ENCODE peak calls at places on chromosomes 6 and 20, in nine cellular contexts. B, P, E, T, O, F, L, C and M are unnamed samples.

GRCh38 chr6:163263196-163263595 is 151.3 kb upstream of the QKI start:
- DNase-seq in B (no peak), P (no peak), E (no peak), T (no peak), O (no peak), F (no peak), L (no peak), C (no peak), M (no peak)

GRCh38 chr20:47765715-47766594 is 19.3 kb downstream of the SULF2 start:
- DNase-seq in B (no peak), P (no peak), E (no peak), T (no peak), O (no peak), F (peak), L (peak), C (no peak), M (no peak)

GRCh38 chr20:37411408-37412306 is 65.7 kb downstream of the SRC start:
- DNase-seq in B (no peak), P (no peak), E (no peak), T (no peak), O (no peak), F (no peak), L (no peak), C (no peak), M (no peak)

GRCh38 chr20:25076731-25077609 is 5.0 kb downstream of the VSX1 start:
- DNase-seq in B (no peak), P (no peak), E (no peak), T (no peak), O (peak), F (peak), L (peak), C (peak), M (no peak)

GRCh38 chr6:161890959-161891358 is 617.1 kb upstream of the AGPAT4 start:
- DNase-seq in B (no peak), P (no peak), E (no peak), T (no peak), O (no peak), F (no peak), L (no peak), C (no peak), M (no peak)

GRCh38 chr6:145850671-145851070 is 36.1 kb upstream of the FBXO30 start:
- DNase-seq in B (no peak), P (no peak), E (no peak), T (no peak), O (no peak), F (no peak), L (no peak), C (no peak), M (no peak)

GRCh38 chr6:139577991-139578604 is 203.7 kb upstream of the CITED2 start:
- DNase-seq in B (peak), P (no peak), E (peak), T (no peak), O (no peak), F (no peak), L (no peak), C (no peak), M (no peak)

GRCh38 chr6:1335367-1336037 is 23.6 kb downstream of the FOXQ1 start:
- DNase-seq in B (no peak), P (no peak), E (peak), T (no peak), O (peak), F (peak), L (peak), C (peak), M (peak)

GRCh38 chr6:14661188-14661587 is 543.6 kb downstream of the CD83 start:
- DNase-seq in B (no peak), P (no peak), E (no peak), T (no peak), O (no peak), F (peak), L (no peak), C (no peak), M (no peak)

GRCh38 chr6:439681-440167 is 48.2 kb downstream of the IRF4 start:
- DNase-seq in B (no peak), P (no peak), E (no peak), T (no peak), O (no peak), F (no peak), L (no peak), C (no peak), M (no peak)

GRCh38 chr6:11956781-11957180 is 55.3 kb upstream of the HIVEP1 start:
- DNase-seq in B (no peak), P (no peak), E (no peak), T (no peak), O (no peak), F (no peak), L (no peak), C (no peak), M (no peak)

GRCh38 chr20:3696200-3696599 is 14.4 kb upstream of the ADAM33 start:
- DNase-seq in B (no peak), P (no peak), E (peak), T (no peak), O (no peak), F (no peak), L (no peak), C (no peak), M (no peak)

GRCh38 chr20:52001999-52002666 is 189.4 kb downstream of the ZFP64 start:
- DNase-seq in B (no peak), P (no peak), E (no peak), T (no peak), O (no peak), F (peak), L (no peak), C (no peak), M (no peak)

GRCh38 chr6:97557355-97557754 is 274.3 kb upstream of the MMS22L start:
- DNase-seq in B (no peak), P (no peak), E (no peak), T (no peak), O (no peak), F (no peak), L (no peak), C (no peak), M (no peak)

GRCh38 chr6:135358251-135358821 is 139.2 kb downstream of the AHI1 start:
- DNase-seq in B (peak), P (no peak), E (peak), T (no peak), O (no peak), F (peak), L (no peak), C (no peak), M (no peak)

GRCh38 chr20:22438346-22438745 is 146.0 kb downstream of the FOXA2 start:
- DNase-seq in B (no peak), P (no peak), E (no peak), T (no peak), O (no peak), F (no peak), L (no peak), C (no peak), M (no peak)

GRCh38 chr20:59992531-59992930 is 34.3 kb downstream of the CDH26 start:
- DNase-seq in B (no peak), P (no peak), E (peak), T (no peak), O (no peak), F (no peak), L (no peak), C (no peak), M (no peak)

GRCh38 chr20:34045294-34045693 is 51.6 kb downstream of the RALY start:
- DNase-seq in B (no peak), P (no peak), E (no peak), T (no peak), O (no peak), F (no peak), L (no peak), C (no peak), M (no peak)

GRCh38 chr6:36633915-36634314 is 39.8 kb downstream of the SRSF3 start:
- DNase-seq in B (peak), P (no peak), E (peak), T (no peak), O (peak), F (no peak), L (no peak), C (peak), M (peak)

GRCh38 chr6:19804362-19805145 is 32.6 kb upstream of the ID4 start:
- DNase-seq in B (peak), P (peak), E (peak), T (peak), O (peak), F (peak), L (peak), C (peak), M (peak)
- TF ChIP-seq CTCF in B (no peak), P (no peak), E (no peak), T (no peak), O (no peak), F (no peak), L (no peak), C (no peak), M (no peak)

DNA sequence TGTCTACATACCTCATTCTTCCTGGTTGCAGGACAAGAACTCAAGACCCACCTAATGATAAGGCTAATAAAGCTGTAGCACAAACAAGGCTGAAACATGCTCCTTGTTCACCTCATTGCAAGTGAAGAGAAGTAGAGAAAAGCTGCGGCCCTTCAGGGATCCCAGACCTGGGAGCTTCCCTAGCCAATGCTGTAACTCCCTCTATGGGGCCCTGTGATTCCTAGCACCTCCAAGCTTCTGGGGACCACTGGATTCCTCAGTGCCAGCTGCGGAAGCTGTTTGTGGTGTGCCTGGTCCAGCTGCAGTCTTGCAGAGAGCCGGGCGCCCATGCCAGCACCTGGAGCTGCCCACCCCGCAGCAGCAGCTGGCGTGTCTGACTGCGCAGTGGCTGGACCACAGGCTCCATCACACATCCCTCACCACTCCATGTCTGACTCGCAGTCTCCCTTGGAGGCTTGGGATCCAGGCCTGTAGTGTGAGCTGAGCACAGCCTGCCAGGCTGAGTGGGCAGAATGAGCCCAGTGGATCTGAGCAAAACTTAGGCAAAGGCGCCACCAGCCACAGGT is 737.2 kb upstream of the GJE1 start:
- DNase-seq in B (no peak), P (no peak), E (no peak), T (no peak), O (no peak), F (no peak), L (no peak), C (no peak), M (no peak)
- TF ChIP-seq CTCF in B (no peak), P (no peak), E (no peak), T (no peak), O (no peak), F (no peak), L (no peak), C (no peak), M (no peak)

GRCh38 chr20:16531485-16531884 is 41.8 kb downstream of the KIF16B start:
- DNase-seq in B (no peak), P (no peak), E (no peak), T (no peak), O (no peak), F (peak), L (no peak), C (no peak), M (no peak)

GRCh38 chr20:16528078-16528477 is 45.2 kb downstream of the KIF16B start:
- DNase-seq in B (peak), P (no peak), E (no peak), T (no peak), O (peak), F (peak), L (no peak), C (peak), M (peak)

GRCh38 chr20:16527438-16527837 is 45.8 kb downstream of the KIF16B start:
- DNase-seq in B (no peak), P (no peak), E (no peak), T (no peak), O (no peak), F (no peak), L (no peak), C (no peak), M (no peak)

GRCh38 chr20:16533493-16533892 is 39.8 kb downstream of the KIF16B start:
- DNase-seq in B (no peak), P (no peak), E (no peak), T (no peak), O (no peak), F (no peak), L (no peak), C (no peak), M (no peak)

GRCh38 chr20:16530201-16530681 is 43.0 kb downstream of the KIF16B start:
- DNase-seq in B (no peak), P (no peak), E (no peak), T (no peak), O (peak), F (peak), L (no peak), C (no peak), M (peak)
- TF ChIP-seq CTCF in B (no peak), P (no peak), E (no peak), T (no peak), O (no peak), F (no peak), L (no peak), C (no peak), M (no peak)

GRCh38 chr6:16746812-16747211 is 14.4 kb downstream of the ATXN1 start:
- DNase-seq in B (no peak), P (no peak), E (no peak), T (no peak), O (no peak), F (no peak), L (no peak), C (no peak), M (no peak)
- TF ChIP-seq CTCF in B (no peak), P (no peak), E (no peak), T (no peak), O (no peak), F (no peak), L (no peak), C (no peak), M (no peak)

DNA sequence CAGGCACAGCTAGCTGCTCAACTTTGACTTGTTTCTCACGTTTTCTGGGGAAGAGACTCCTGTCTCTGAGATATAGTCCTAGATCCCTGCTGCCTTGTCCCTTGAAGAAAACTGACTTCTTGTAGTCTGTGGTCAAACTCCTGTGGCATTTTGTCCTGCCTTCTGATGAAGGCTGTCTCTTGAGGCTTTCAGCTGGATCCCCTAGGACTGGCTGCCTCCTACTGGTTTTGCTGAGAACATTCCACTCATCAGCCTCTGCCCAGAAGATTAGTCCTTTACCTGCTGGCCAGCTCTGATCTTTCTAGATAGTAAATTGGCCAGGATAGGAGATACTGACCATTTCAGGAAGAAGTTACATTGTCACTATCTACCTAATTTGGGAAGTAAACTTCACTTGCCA is 71.9 kb upstream of the CNR1 start:
- DNase-seq in B (no peak), P (no peak), E (no peak), T (peak), O (peak), F (peak), L (peak), C (no peak), M (no peak)
- TF ChIP-seq CTCF in B (no peak), P (no peak), E (no peak), T (peak), O (peak), F (peak), L (peak), C (peak), M (no peak)

GRCh38 chr6:28224131-28225055 is 682 bp upstream of the ZSCAN9 start:
- DNase-seq in B (no peak), P (no peak), E (no peak), T (no peak), O (no peak), F (no peak), L (no peak), C (no peak), M (no peak)

GRCh38 chr6:28217890-28218289 is 7.2 kb upstream of the ZSCAN9 start:
- DNase-seq in B (no peak), P (no peak), E (no peak), T (no peak), O (no peak), F (no peak), L (no peak), C (no peak), M (peak)

GRCh38 chr6:28225056-28225834 is at the start of gene ZSCAN9:
- DNase-seq in B (peak), P (peak), E (peak), T (peak), O (peak), F (peak), L (peak), C (peak), M (peak)

GRCh38 chr6:28218312-28219248 is 6.5 kb upstream of the ZSCAN9 start:
- DNase-seq in B (no peak), P (no peak), E (peak), T (peak), O (peak), F (peak), L (peak), C (peak), M (peak)

GRCh38 chr6:28220164-28221133 is 4.6 kb upstream of the ZSCAN9 start:
- DNase-seq in B (no peak), P (no peak), E (no peak), T (no peak), O (no peak), F (no peak), L (no peak), C (no peak), M (no peak)
- TF ChIP-seq CTCF in B (no peak), P (no peak), E (no peak), T (no peak), O (no peak), F (no peak), L (no peak), C (no peak), M (no peak)

GRCh38 chr6:166712554-166713228 is 85.6 kb upstream of the RPS6KA2 start:
- DNase-seq in B (no peak), P (no peak), E (no peak), T (peak), O (no peak), F (no peak), L (peak), C (no peak), M (no peak)

GRCh38 chr6:166713608-166714510 is 86.8 kb upstream of the RPS6KA2 start:
- DNase-seq in B (no peak), P (no peak), E (no peak), T (no peak), O (no peak), F (no peak), L (no peak), C (no peak), M (no peak)

GRCh38 chr6:166714581-166714980 is 87.5 kb upstream of the RPS6KA2 start:
- DNase-seq in B (no peak), P (no peak), E (no peak), T (no peak), O (no peak), F (no peak), L (no peak), C (no peak), M (no peak)

GRCh38 chr6:166716910-166717617 is 90.0 kb upstream of the RPS6KA2 start:
- DNase-seq in B (no peak), P (no peak), E (no peak), T (no peak), O (no peak), F (no peak), L (no peak), C (no peak), M (no peak)

DNA sequence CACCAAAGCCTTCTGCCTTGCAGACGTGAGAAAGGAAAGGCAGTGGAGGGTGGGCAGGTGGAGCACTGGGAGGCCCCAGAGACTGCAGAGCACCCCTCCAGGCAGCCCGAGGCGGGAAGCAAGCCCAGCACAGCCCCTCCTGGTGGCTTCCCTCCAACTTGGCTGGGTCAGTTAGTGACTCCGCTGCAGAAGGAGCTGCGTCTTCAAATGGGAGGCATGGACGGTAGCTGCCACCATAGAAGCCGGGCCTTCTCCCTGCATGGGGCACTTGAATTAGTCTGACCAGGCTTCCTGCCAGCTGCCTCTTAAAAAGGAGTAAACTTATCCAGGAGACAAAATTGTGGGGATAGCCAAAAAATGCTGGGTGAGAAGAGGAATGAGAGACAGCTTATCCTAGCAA is 88.0 kb upstream of the RPS6KA2 start:
- DNase-seq in B (no peak), P (no peak), E (no peak), T (no peak), O (no peak), F (no peak), L (peak), C (no peak), M (no peak)
- TF ChIP-seq CTCF in B (no peak), P (no peak), E (no peak), T (no peak), O (no peak), F (no peak), L (peak), C (no peak), M (no peak)